ENCODE peak calls at places on chromosomes 7 and 10, in four cellular contexts. A, M, D and F are unnamed samples.

GRCh38 chr10:127216284-127216683 is 19.9 kb upstream of the INSYN2A start:
- DNase-seq in A (no peak), M (no peak), D (no peak), F (no peak)

GRCh38 chr7:69436944-69437343 is 161.3 kb upstream of the AUTS2 start:
- DNase-seq in A (no peak), M (no peak), D (no peak), F (no peak)

GRCh38 chr7:140604760-140605159 is 35.9 kb downstream of the DENND2A start:
- DNase-seq in A (no peak), M (no peak), D (peak), F (no peak)

GRCh38 chr10:67770537-67770936 is 67.5 kb downstream of the DNAJC12 start:
- DNase-seq in A (no peak), M (peak), D (no peak), F (no peak)

GRCh38 chr7:20642171-20642570 is 26.7 kb downstream of the ABCB5 start:
- DNase-seq in A (no peak), M (no peak), D (no peak), F (no peak)

GRCh38 chr7:159104188-159105030 is 40.3 kb downstream of the VIPR2 start:
- DNase-seq in A (no peak), M (no peak), D (no peak), F (no peak)

GRCh38 chr7:4416436-4417092 is 265.5 kb upstream of the FOXK1 start:
- DNase-seq in A (peak), M (no peak), D (no peak), F (no peak)

GRCh38 chr7:47418910-47419309 is 163.0 kb downstream of the TNS3 start:
- DNase-seq in A (no peak), M (no peak), D (no peak), F (no peak)

GRCh38 chr10:79178614-79179403 is 110.0 kb downstream of the ZMIZ1 start:
- DNase-seq in A (peak), M (no peak), D (no peak), F (no peak)

GRCh38 chr7:31432166-31432565 is 81.7 kb upstream of the ITPRID1 start:
- DNase-seq in A (no peak), M (no peak), D (no peak), F (no peak)

GRCh38 chr10:78944658-78945333 is 124.0 kb upstream of the ZMIZ1 start:
- DNase-seq in A (no peak), M (no peak), D (no peak), F (no peak)

GRCh38 chr10:31774291-31774900 is 154.2 kb downstream of the ARHGAP12 start:
- DNase-seq in A (no peak), M (no peak), D (no peak), F (no peak)

GRCh38 chr10:96339956-96340904 is 18.6 kb downstream of the OPALIN start:
- DNase-seq in A (peak), M (no peak), D (peak), F (peak)
- TF ChIP-seq CHD4 in A (no peak), M (no peak), D (no peak), F (no peak)

GRCh38 chr7:133056370-133057238 is 25.3 kb downstream of the CHCHD3 start:
- DNase-seq in A (no peak), M (no peak), D (no peak), F (no peak)
- TF ChIP-seq CHD4 in A (no peak), M (no peak), D (no peak), F (no peak)

DNA sequence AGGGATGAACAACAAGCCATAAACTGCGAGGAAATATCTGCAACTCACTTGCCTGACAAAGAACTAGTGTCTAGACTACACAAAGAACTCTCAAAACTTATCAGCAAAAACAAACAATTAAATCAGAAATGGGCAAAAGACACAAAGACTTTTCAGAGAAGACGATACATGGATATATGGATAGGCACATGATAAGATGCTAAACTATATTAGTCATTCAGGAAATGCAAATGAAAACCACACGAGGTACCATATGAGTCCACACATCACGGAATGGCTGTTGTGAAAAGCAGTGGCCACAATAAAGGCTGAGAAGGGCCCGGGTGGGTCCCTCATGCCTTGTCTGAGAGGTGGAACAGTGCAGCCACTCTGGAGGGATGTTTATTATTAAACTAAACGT is 267.8 kb downstream of the WDR37 start:
- DNase-seq in A (no peak), M (no peak), D (no peak), F (no peak)
- TF ChIP-seq CHD4 in A (no peak), M (no peak), D (no peak), F (no peak)

GRCh38 chr10:36759111-36759805 is 366.1 kb upstream of the ANKRD30A start:
- DNase-seq in A (no peak), M (no peak), D (no peak), F (peak)
- TF ChIP-seq CHD4 in A (no peak), M (no peak), D (no peak), F (no peak)

DNA sequence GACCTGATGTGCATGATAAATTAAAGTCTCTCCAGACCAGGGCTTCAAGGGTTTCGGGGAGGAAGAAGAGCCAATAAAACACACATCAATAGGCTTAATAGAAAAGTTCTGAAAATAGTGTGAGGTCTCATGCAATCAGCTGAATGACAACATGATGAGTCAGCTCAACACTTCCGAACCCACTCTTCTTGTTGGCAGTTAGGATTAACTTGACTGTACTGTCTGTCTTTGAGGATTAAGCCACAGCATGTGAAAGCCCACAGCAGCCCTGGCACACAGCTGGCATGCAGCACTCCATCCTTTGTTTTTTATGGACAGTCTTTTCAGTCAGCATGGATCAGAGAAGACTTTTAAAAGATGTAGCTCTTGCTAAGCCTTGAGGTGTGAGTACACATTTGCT is 526.9 kb upstream of the VSTM2A start:
- DNase-seq in A (no peak), M (no peak), D (no peak), F (no peak)
- TF ChIP-seq CHD4 in A (no peak), M (no peak), D (no peak), F (no peak)

DNA sequence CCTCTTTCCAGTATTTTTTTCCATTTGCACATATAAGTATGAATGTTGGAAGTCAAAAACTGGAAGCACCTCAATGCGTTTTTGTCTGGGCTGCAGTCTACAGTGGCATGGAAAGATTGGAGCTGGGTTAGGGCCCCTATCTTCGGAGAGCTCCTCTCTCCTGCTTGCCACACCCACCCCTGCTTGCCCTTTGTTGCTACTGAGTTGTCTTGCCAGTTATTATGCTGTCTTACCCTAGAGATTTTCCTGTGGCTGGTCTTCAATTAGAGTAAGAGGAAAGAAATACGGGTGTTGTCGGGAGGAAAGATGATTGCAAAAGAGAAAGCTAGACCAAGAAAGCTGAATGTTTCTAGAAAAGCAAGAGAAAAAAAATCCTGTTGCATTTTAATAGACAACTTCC is 228.9 kb upstream of the CELF2 start:
- DNase-seq in A (no peak), M (no peak), D (no peak), F (no peak)
- TF ChIP-seq CHD4 in A (no peak), M (no peak), D (no peak), F (no peak)

DNA sequence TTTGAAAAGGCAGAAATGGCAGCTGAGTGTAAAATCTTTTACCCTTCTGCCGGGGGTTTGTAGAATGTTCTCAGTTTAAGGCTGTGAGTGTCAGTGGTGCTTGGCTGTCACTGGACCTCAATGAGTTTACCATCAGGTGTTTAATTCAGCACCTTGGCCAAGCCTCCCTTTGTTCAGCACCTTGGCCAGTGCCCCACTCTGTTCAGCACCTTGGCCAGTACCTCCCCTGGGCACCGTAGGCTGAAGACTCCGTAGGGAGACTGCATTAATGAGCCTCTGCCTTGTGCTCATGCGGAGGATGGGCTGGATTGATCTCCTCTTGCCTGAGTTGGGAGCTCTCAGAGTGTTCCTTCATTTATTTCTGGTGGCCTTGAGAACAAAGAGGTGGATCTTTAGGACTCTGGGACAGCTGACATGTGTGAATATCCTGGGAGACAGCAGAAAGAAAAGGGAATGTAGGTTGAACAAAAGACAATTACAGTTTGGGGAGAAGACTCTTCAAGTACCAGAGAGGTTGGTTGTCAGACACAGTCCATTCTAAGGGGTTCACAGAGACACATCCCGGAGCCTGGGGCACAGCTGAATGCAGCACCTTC is 1.6 kb downstream of the FAM24A start:
- DNase-seq in A (peak), M (no peak), D (peak), F (peak)
- TF ChIP-seq CHD4 in A (no peak), M (no peak), D (no peak), F (no peak)

GRCh38 chr10:93180402-93181040 is 106.8 kb downstream of the CYP26A1 start:
- DNase-seq in A (no peak), M (no peak), D (no peak), F (no peak)

GRCh38 chr10:93181929-93182327 is 108.2 kb downstream of the CYP26A1 start:
- DNase-seq in A (no peak), M (no peak), D (no peak), F (no peak)

GRCh38 chr10:93186631-93187030 is 112.9 kb downstream of the CYP26A1 start:
- DNase-seq in A (no peak), M (no peak), D (no peak), F (no peak)

GRCh38 chr10:93182790-93183189 is 109.1 kb downstream of the CYP26A1 start:
- DNase-seq in A (no peak), M (no peak), D (no peak), F (no peak)

GRCh38 chr10:93181249-93181928 is 107.7 kb downstream of the CYP26A1 start:
- DNase-seq in A (no peak), M (no peak), D (no peak), F (no peak)
- TF ChIP-seq CHD4 in A (no peak), M (no peak), D (no peak), F (no peak)

DNA sequence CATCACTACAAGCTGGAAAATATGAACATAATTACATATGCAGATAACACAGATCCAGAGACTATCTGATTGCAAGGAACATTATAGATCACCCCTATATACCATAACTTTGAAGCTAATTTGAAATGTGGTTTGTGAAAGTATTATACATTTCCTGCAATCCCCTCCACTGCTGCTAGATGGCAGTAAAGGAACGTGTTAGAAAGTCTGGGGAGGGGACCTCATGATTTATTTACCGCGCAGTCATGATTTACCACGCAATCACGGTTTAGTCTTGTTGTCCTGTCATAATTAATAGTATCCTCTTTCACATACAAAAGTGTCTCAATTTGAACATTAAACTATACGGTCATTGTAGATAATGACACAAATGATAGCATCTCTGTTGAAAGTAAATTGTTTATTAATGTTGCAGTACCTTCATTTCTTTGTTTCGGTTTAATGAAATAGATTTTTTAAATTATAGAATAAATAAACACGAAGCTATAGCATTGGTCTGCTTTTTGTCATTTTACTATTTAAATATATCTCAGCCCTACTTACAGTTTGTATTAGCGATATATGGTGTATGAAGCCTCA is 145.3 kb upstream of the PRSS1 start:
- DNase-seq in A (peak), M (no peak), D (peak), F (peak)
- TF ChIP-seq CHD4 in A (no peak), M (no peak), D (no peak), F (no peak)

DNA sequence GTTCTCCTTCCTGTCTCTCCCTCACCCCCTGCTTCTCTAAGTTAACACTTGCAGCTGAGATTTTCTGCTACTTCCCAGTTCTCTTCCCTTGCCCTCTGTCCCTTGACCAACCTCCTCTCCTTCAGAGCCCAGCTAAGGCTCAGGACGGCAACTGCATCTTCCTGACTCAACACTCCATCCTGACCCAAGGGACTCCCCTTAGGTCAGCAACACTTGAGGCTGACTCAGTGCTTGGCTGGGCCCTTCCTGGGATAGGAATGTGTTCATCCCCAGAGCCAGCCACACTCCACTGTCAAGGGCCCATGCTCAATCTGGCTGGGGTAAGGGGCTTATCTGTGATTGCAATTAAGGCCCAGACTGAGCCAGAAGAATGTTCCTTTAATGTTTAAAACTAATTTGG is 3.4 kb downstream of the CALHM2 start:
- DNase-seq in A (no peak), M (no peak), D (no peak), F (no peak)
- TF ChIP-seq CHD4 in A (no peak), M (no peak), D (no peak), F (no peak)